ENCODE peak calls at places on chromosomes 1 and 21, in four cellular contexts. H is fibroblast of the aortic adventitia; F is CD4-positive, alpha-beta T cell; L is kidney epithelial cell. S is an unnamed sample.

GRCh38 chr1:33943978-33944377 is 80.1 kb downstream of the HMGB4 start:
- DNase-seq in H (peak), F (no peak), L (peak), S (peak)

GRCh38 chr1:35544976-35545375 is 12.2 kb downstream of the KIAA0319L start:
- DNase-seq in H (peak), F (peak), L (no peak), S (no peak)

GRCh38 chr1:60388092-60388987 is 314.8 kb upstream of the C1orf87 start:
- DNase-seq in H (peak), F (no peak), L (no peak), S (no peak)

GRCh38 chr1:54582566-54583306 is 34.7 kb downstream of the ACOT11 start:
- DNase-seq in H (no peak), F (no peak), L (no peak), S (no peak)

GRCh38 chr1:65049941-65050713 is 83.8 kb upstream of the JAK1 start:
- DNase-seq in H (no peak), F (no peak), L (no peak), S (no peak)

GRCh38 chr21:37746849-37747248 is 169.4 kb downstream of the KCNJ6 start:
- DNase-seq in H (no peak), F (no peak), L (no peak), S (no peak)

GRCh38 chr1:12177156-12177998 is 10.6 kb downstream of the TNFRSF1B start:
- DNase-seq in H (no peak), F (no peak), L (no peak), S (no peak)

GRCh38 chr1:158121604-158122254 is 59.0 kb upstream of the CD1D start:
- DNase-seq in H (peak), F (no peak), L (no peak), S (no peak)

GRCh38 chr1:54748094-54748835 is 16.1 kb downstream of the PARS2 start:
- DNase-seq in H (no peak), F (no peak), L (no peak), S (no peak)

GRCh38 chr21:45543371-45543709 is 1.1 kb upstream of the SLC19A1 start:
- DNase-seq in H (no peak), F (no peak), L (no peak), S (no peak)

GRCh38 chr21:18499761-18500376 is 96.3 kb upstream of the TMPRSS15 start:
- DNase-seq in H (peak), F (no peak), L (no peak), S (peak)

GRCh38 chr1:19926296-19927129 is 3.1 kb upstream of the PLA2G2E start:
- DNase-seq in H (no peak), F (no peak), L (peak), S (no peak)

GRCh38 chr1:59971464-59971911 is 44.9 kb upstream of the CYP2J2 start:
- DNase-seq in H (peak), F (peak), L (no peak), S (no peak)

GRCh38 chr1:200890818-200891773 is 3.6 kb upstream of the INAVA start:
- DNase-seq in H (peak), F (no peak), L (no peak), S (no peak)

GRCh38 chr1:53332188-53332564 is 4.3 kb upstream of the LRP8 start:
- DNase-seq in H (no peak), F (no peak), L (no peak), S (no peak)

GRCh38 chr1:63827411-63828321 is 53.8 kb downstream of the ROR1 start:
- DNase-seq in H (peak), F (no peak), L (no peak), S (no peak)

GRCh38 chr1:66648896-66649597 is 103.2 kb upstream of the DYNLT5 start:
- DNase-seq in H (no peak), F (no peak), L (no peak), S (no peak)

GRCh38 chr1:17192394-17193221 is 12.3 kb upstream of the PADI1 start:
- DNase-seq in H (peak), F (no peak), L (no peak), S (no peak)

GRCh38 chr1:234978397-234979291 is 150.0 kb downstream of the TOMM20 start:
- DNase-seq in H (peak), F (peak), L (no peak), S (no peak)

GRCh38 chr1:178345821-178346220 is 150.9 kb downstream of the CLEC20A start:
- DNase-seq in H (peak), F (no peak), L (no peak), S (no peak)

GRCh38 chr1:236089046-236089773 is 24.3 kb upstream of the NID1 start:
- DNase-seq in H (peak), F (no peak), L (no peak), S (no peak)

GRCh38 chr21:41750051-41750450 is 16.8 kb downstream of the RIPK4 start:
- DNase-seq in H (peak), F (no peak), L (no peak), S (no peak)

GRCh38 chr1:205739348-205740160 is 10.4 kb downstream of the NUCKS1 start:
- DNase-seq in H (peak), F (no peak), L (no peak), S (no peak)
- TF ChIP-seq CTCF in H (peak), F (no peak), L (peak), S (no peak)

GRCh38 chr1:48249868-48250267 is 27.4 kb downstream of the SLC5A9 start:
- DNase-seq in H (no peak), F (no peak), L (no peak), S (no peak)
- TF ChIP-seq CTCF in H (no peak), F (no peak), L (no peak), S (no peak)

GRCh38 chr1:153777648-153778047 is 2.4 kb downstream of the SLC27A3 start:
- DNase-seq in H (no peak), F (no peak), L (no peak), S (no peak)
- TF ChIP-seq CTCF in H (no peak), F (no peak), L (no peak), S (no peak)

GRCh38 chr1:43590389-43590788 is 59.6 kb upstream of the KDM4A start:
- DNase-seq in H (no peak), F (no peak), L (no peak), S (no peak)
- TF ChIP-seq CTCF in H (no peak), F (no peak), L (peak), S (peak)

GRCh38 chr1:104329278-104329677 is 579.6 kb downstream of the AMY1C start:
- DNase-seq in H (no peak), F (no peak), L (no peak), S (no peak)
- TF ChIP-seq CTCF in H (no peak), F (no peak), L (no peak), S (no peak)

S was measured in HFF-Myc.